ENCODE peak calls at places on chromosome 17, in six cellular contexts. C is neuronal stem cell, Y is IMR-90, V is H9, E is mesenchymal stem cell, U is H1. A is an unnamed sample.
A peak's percentile ranks its signal among the peaks of the same experiment; 100 is the strongest.

GRCh38 chr17:64698725-64699124 is 36.6 kb upstream of the SMURF2 start:
- DNase-seq in C (no peak), Y (peak; percentile 78), V (no peak), E (no peak), U (no peak), A (no peak)

GRCh38 chr17:60851181-60851580 is 173.5 kb downstream of the BCAS3 start:
- DNase-seq in C (no peak), Y (no peak), V (peak; percentile 61), E (no peak), U (no peak), A (no peak)

GRCh38 chr17:2949469-2950044 is 113.8 kb downstream of the OR1D5 start:
- DNase-seq in C (no peak), Y (peak; percentile 49), V (peak; percentile 22), E (peak; percentile 56), U (no peak), A (peak; percentile 45)

GRCh38 chr17:58996968-58997367 is 109.7 kb downstream of the TRIM37 start:
- DNase-seq in C (no peak), Y (no peak), V (no peak), E (no peak), U (no peak), A (no peak)

GRCh38 chr17:34665803-34666763 is 86.7 kb downstream of the TMEM132E start:
- DNase-seq in C (no peak), Y (no peak), V (peak; percentile 84), E (no peak), U (no peak), A (no peak)

GRCh38 chr17:45298546-45299285 is 18.1 kb downstream of the MAP3K14 start:
- DNase-seq in C (no peak), Y (no peak), V (no peak), E (no peak), U (no peak), A (no peak)

GRCh38 chr17:1997587-1998425 is 27.3 kb downstream of the RTN4RL1 start:
- DNase-seq in C (peak; percentile 59), Y (no peak), V (peak; percentile 76), E (no peak), U (no peak), A (no peak)

GRCh38 chr17:19876524-19877161 is 8.9 kb upstream of the ULK2 start:
- DNase-seq in C (no peak), Y (no peak), V (no peak), E (no peak), U (no peak), A (peak; percentile 16)

GRCh38 chr17:41987642-41988041 is 21.0 kb downstream of the CNP start:
- DNase-seq in C (no peak), Y (no peak), V (no peak), E (no peak), U (no peak), A (no peak)

GRCh38 chr17:31811021-31811565 is 48.0 kb downstream of the COPRS start:
- DNase-seq in C (no peak), Y (peak; percentile 41), V (no peak), E (no peak), U (no peak), A (no peak)

GRCh38 chr17:21125862-21126261 is 902 bp upstream of the DHRS7B start:
- DNase-seq in C (no peak), Y (no peak), V (no peak), E (no peak), U (no peak), A (no peak)

GRCh38 chr17:410674-411401 is 58.2 kb upstream of the RPH3AL start:
- DNase-seq in C (peak; percentile 31), Y (peak; percentile 12), V (peak; percentile 61), E (peak; percentile 18), U (no peak), A (no peak)

GRCh38 chr17:31216053-31216751 is 80.8 kb downstream of the OMG start:
- DNase-seq in C (peak; percentile 12), Y (peak; percentile 92), V (no peak), E (peak; percentile 64), U (no peak), A (peak; percentile 41)

GRCh38 chr17:80870401-80870800 is 121.2 kb upstream of the CHMP6 start:
- DNase-seq in C (no peak), Y (no peak), V (no peak), E (no peak), U (no peak), A (no peak)

DNA sequence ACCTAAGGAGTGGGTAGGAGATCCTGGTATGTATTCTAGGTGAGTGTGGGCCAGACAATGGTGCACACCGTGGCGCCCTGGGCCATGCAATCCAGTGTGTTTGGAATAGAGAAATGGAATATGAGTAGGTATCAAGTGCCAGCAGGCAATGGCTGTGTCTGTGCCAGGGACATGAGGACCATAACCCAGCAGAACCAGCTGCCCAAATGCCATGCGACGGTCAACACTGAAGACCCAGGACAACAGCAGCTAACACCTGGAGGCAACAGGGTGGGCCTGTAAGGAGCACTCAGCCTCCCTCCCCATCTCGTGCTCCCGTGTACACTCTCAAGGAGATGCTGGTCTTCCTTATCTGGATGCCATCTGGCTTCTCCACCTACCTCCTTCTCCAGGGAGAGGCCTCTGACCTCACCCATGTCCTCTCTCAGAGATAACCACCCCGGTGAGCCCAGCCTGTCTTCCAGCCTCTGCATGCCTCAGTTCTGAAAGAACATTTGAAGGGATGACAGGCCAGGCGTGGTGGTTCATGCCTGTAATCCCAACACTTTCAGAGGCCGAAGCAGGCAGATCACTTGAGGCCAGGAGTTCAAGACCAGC is 750 bp upstream of the GSDMB start:
- DNase-seq in C (no peak), Y (no peak), V (no peak), E (no peak), U (no peak), A (peak; percentile 84)
- H4K91ac ChIP-seq in C (no peak overlapping the region), Y (no peak overlapping the region), V (no peak overlapping the region), E (no peak overlapping the region), U (no peak overlapping the region), A (no peak overlapping the region)

GRCh38 chr17:75509528-75510258 is 5.6 kb downstream of the CASKIN2 start:
- DNase-seq in C (no peak), Y (no peak), V (no peak), E (no peak), U (no peak), A (no peak)
- H4K91ac ChIP-seq in C (no peak overlapping the region), Y (no peak overlapping the region), V (no peak overlapping the region), E (no peak overlapping the region), U (no peak overlapping the region), A (no peak overlapping the region)

GRCh38 chr17:78433780-78434335 is 55.4 kb downstream of the PGS1 start:
- DNase-seq in C (no peak), Y (no peak), V (no peak), E (no peak), U (no peak), A (no peak)

GRCh38 chr17:78434455-78435329 is 56.2 kb downstream of the PGS1 start:
- DNase-seq in C (no peak), Y (no peak), V (no peak), E (no peak), U (no peak), A (no peak)

GRCh38 chr17:78437508-78438169 is 59.2 kb downstream of the PGS1 start:
- DNase-seq in C (no peak), Y (no peak), V (no peak), E (no peak), U (no peak), A (peak; percentile 43)

GRCh38 chr17:78432929-78433727 is 54.7 kb downstream of the PGS1 start:
- DNase-seq in C (no peak), Y (no peak), V (no peak), E (no peak), U (no peak), A (no peak)

DNA sequence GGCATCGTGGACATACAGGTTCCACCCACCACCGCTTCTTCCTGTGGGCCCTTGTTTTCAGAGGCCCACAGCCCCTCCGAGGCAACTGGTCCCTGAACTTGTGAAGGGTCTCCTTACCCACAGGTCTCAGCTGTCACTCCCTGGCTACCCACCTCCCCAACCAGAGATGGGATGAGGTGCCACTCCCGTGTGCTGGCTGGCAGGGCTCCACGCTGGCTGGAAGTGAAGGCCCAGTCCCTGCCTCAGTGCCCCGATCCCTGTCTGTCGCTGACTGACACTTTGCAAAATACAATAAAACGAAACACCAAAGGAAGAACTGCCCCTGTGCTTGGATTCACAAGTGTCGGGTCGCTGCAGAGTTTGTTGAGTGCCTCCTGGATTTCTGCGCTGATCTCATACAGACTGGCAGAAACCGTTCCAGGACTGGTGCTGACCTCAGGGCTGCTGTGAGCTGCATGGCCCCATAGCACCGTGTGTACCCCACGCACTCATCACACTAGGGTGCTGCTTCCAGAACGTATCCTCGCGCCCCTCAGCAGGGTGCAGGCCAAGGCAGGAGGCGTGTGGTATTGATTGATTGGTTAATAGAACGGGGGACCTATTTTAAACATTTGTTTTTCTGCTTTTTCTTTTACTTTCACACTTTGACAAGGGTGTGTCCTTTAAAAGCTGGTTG is 57.0 kb downstream of the PGS1 start:
- DNase-seq in C (no peak), Y (no peak), V (no peak), E (no peak), U (no peak), A (no peak)
- H4K91ac ChIP-seq in C (no peak overlapping the region), Y (no peak overlapping the region), V (no peak overlapping the region), E (no peak overlapping the region), U (no peak overlapping the region), A (no peak overlapping the region)

DNA sequence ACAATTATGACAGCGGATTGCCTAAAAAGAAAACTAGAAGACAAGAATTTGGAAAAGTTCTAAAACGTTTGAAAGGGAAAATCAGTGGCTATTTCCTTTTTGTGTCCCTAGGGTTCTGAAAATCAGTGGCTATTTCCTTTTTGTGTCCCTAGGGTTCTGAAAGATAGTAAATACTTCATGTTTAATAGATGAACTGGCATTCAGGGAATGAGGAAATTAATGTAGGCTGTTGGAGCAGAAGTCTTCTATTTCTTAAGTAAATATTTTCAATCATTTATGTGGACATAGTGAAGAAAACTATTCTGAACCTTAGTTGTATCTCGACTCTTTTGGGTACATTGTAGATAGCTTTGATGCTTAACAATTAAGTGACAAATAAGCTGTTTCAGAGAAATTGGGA is 78.9 kb downstream of the SHISA6 start:
- DNase-seq in C (no peak), Y (no peak), V (no peak), E (no peak), U (no peak), A (no peak)
- H4K91ac ChIP-seq in C (no peak overlapping the region), Y (no peak overlapping the region), V (no peak overlapping the region), E (no peak overlapping the region), U (no peak overlapping the region), A (no peak overlapping the region)

DNA sequence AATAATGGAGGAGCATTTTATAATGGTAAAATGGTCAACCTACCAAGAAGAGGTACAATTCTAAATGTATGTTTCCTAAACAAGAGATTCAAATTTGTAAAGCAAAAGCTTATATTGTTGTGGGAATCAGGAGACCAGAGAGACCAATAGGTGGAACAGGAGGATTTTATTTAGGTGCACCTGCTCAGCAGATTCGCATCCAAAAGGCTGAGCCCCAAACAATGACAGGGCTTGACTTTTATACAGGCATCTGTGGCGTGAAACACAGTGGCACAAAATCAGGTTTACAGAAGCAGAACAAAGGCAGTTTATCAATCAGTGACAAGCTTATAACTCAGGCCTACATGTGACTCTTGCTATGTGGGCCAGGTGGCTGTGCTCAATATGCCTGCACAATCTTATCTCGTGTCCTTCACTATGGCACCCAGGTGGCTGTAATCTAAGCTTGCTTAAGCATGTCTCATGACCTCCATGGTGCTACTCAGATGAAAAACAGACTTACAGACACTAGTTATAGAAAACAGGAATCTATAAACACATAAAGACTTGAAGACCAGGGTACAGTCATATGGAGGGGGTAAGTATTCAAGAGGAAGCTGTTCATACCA is 780.2 kb upstream of the CA10 start:
- DNase-seq in C (no peak), Y (no peak), V (no peak), E (no peak), U (no peak), A (no peak)
- H4K91ac ChIP-seq in C (no peak overlapping the region), Y (no peak overlapping the region), V (no peak overlapping the region), E (no peak overlapping the region), U (no peak overlapping the region), A (no peak overlapping the region)

GRCh38 chr17:57948169-57948554 is 7.0 kb downstream of the CUEDC1 start:
- DNase-seq in C (no peak), Y (no peak), V (no peak), E (peak; percentile 43), U (no peak), A (no peak)
- H4K91ac ChIP-seq in C (no peak overlapping the region), Y (peak overlapping the region; percentile 97), V (no peak overlapping the region), E (peak overlapping the region; percentile 90), U (no peak overlapping the region), A (peak overlapping the region; percentile 75)

GRCh38 chr17:12522743-12523181 is 142.9 kb upstream of the MYOCD start:
- DNase-seq in C (no peak), Y (peak; percentile 69), V (no peak), E (peak; percentile 90), U (no peak), A (peak; percentile 99)
- H4K91ac ChIP-seq in C (no peak overlapping the region), Y (peak overlapping the region; percentile 21), V (no peak overlapping the region), E (no peak overlapping the region), U (no peak overlapping the region), A (no peak overlapping the region)